ENCODE peak calls at places on chromosomes 3 and 15, in five cellular contexts. D is progenitor cell of endocrine pancreas; S is B cell; J is activated CD4-positive, alpha-beta T cell treated with anti-CD3 and anti-CD28 coated beads, Interleukin-2, amount 50 U/mL, for 1 hour; Y is hypothalamus. N is an unnamed sample.

GRCh38 chr3:154898398-154898797 is 181.7 kb upstream of the MME start:
- DNase-seq in D (no peak), S (no peak), J (no peak), Y (no peak), N (no peak)

GRCh38 chr15:75738647-75739325 is 26.1 kb upstream of the CSPG4 start:
- DNase-seq in D (peak), S (peak), J (peak), Y (peak), N (peak)

GRCh38 chr3:13580256-13581023 is 31.5 kb downstream of the FBLN2 start:
- DNase-seq in D (no peak), S (no peak), J (no peak), Y (no peak), N (no peak)

GRCh38 chr3:33624756-33625155 is 93.3 kb downstream of the CLASP2 start:
- DNase-seq in D (no peak), S (no peak), J (no peak), Y (no peak), N (no peak)

GRCh38 chr15:100712226-100712625 is 109.8 kb downstream of the ASB7 start:
- DNase-seq in D (no peak), S (no peak), J (no peak), Y (no peak), N (no peak)

GRCh38 chr3:16728762-16729745 is 123.8 kb upstream of the DAZL start:
- DNase-seq in D (no peak), S (no peak), J (no peak), Y (no peak), N (no peak)

GRCh38 chr3:108006077-108006675 is 84.7 kb downstream of the CD47 start:
- DNase-seq in D (no peak), S (no peak), J (no peak), Y (no peak), N (no peak)

GRCh38 chr3:97952280-97952679 is 20.0 kb downstream of the RIOX2 start:
- DNase-seq in D (no peak), S (no peak), J (no peak), Y (no peak), N (no peak)

GRCh38 chr3:37068031-37068430 is 74.7 kb downstream of the MLH1 start:
- DNase-seq in D (no peak), S (no peak), J (no peak), Y (no peak), N (no peak)

GRCh38 chr3:167653750-167654149 is at the start of gene WDR49:
- DNase-seq in D (no peak), S (peak), J (no peak), Y (no peak), N (no peak)

GRCh38 chr3:52443791-52444687 is 864 bp downstream of the SEMA3G start:
- DNase-seq in D (no peak), S (no peak), J (no peak), Y (no peak), N (no peak)

GRCh38 chr3:35183915-35184675 is 455.2 kb upstream of the ARPP21 start:
- DNase-seq in D (no peak), S (no peak), J (no peak), Y (no peak), N (no peak)

GRCh38 chr3:25338158-25338725 is 89.8 kb upstream of the RARB start:
- DNase-seq in D (no peak), S (no peak), J (no peak), Y (no peak), N (no peak)

GRCh38 chr15:48066456-48066855 is 54.3 kb upstream of the SLC24A5 start:
- DNase-seq in D (no peak), S (no peak), J (no peak), Y (no peak), N (no peak)

GRCh38 chr15:97984157-97984556 is 23.7 kb downstream of the ARRDC4 start:
- DNase-seq in D (no peak), S (no peak), J (no peak), Y (no peak), N (no peak)

GRCh38 chr3:182789371-182789770 is 3.9 kb upstream of the ATP11B start:
- DNase-seq in D (no peak), S (peak), J (no peak), Y (no peak), N (no peak)

GRCh38 chr15:68389041-68389930 is 42.7 kb downstream of the ITGA11 start:
- DNase-seq in D (no peak), S (no peak), J (no peak), Y (no peak), N (no peak)

N was measured in endothelial cell.